ENCODE peak calls at places on chromosomes 7 and 10, in eight cellular contexts. N, M, S, Y, D, T, Z and W are unnamed samples.

GRCh38 chr7:134502463-134502862 is 24.9 kb upstream of the AKR1B10 start:
- DNase-seq in N (no peak), Y (peak), D (no peak), Z (no peak), S (no peak), T (no peak), M (no peak), W (no peak)

GRCh38 chr10:51170518-51171245 is 96.4 kb downstream of the PRKG1 start:
- DNase-seq in N (no peak), Y (peak), M (no peak), Z (no peak), T (no peak), D (no peak), S (no peak), W (no peak)

GRCh38 chr7:2928256-2928612 is 84.1 kb upstream of the GNA12 start:
- DNase-seq in T (no peak), D (no peak), S (peak), Z (no peak), Y (no peak), M (no peak), N (no peak), W (no peak)

GRCh38 chr7:84786073-84786472 is 400.8 kb downstream of the SEMA3D start:
- DNase-seq in N (peak), Z (no peak), D (no peak), S (no peak), M (no peak), Y (no peak), T (no peak), W (no peak)

GRCh38 chr7:138036135-138036534 is 34.2 kb upstream of the CREB3L2 start:
- DNase-seq in Z (no peak), D (no peak), M (no peak), S (no peak), Y (no peak), T (no peak), N (no peak), W (no peak)

GRCh38 chr10:78046711-78047269 is 13.1 kb downstream of the RPS24 start:
- DNase-seq in N (no peak), S (no peak), M (no peak), D (no peak), Y (no peak), Z (no peak), T (no peak), W (no peak)

GRCh38 chr7:133364959-133365680 is 112.2 kb downstream of the EXOC4 start:
- DNase-seq in T (no peak), Z (no peak), S (no peak), M (no peak), N (no peak), D (no peak), Y (peak), W (no peak)

GRCh38 chr7:101162551-101163280 is 2.7 kb downstream of the VGF start:
- DNase-seq in Y (peak), Z (no peak), T (peak), S (no peak), N (peak), M (peak), D (no peak), W (no peak)

GRCh38 chr10:80390740-80391139 is 17.6 kb upstream of the PRXL2A start:
- DNase-seq in T (no peak), Y (no peak), Z (no peak), D (no peak), S (no peak), N (no peak), M (no peak), W (no peak)

GRCh38 chr10:60384708-60385398 is 4.8 kb downstream of the ANK3 start:
- DNase-seq in M (peak), Y (peak), N (no peak), T (no peak), D (no peak), S (no peak), Z (no peak), W (no peak)

GRCh38 chr7:106602062-106602461 is 58.9 kb downstream of the CCDC71L start:
- DNase-seq in Y (no peak), N (no peak), S (no peak), T (no peak), M (no peak), Z (no peak), D (no peak), W (no peak)

GRCh38 chr7:45699726-45700390 is 125.7 kb downstream of the ADCY1 start:
- DNase-seq in N (no peak), Y (no peak), M (no peak), T (no peak), S (peak), D (no peak), Z (no peak), W (no peak)

GRCh38 chr7:56287429-56288138 is 171.4 kb upstream of the NUPR2 start:
- DNase-seq in S (no peak), M (no peak), N (no peak), T (peak), D (peak), Z (no peak), Y (no peak), W (no peak)

GRCh38 chr10:104041891-104042535 is 43.7 kb downstream of the COL17A1 start:
- DNase-seq in N (no peak), M (no peak), T (peak), D (no peak), S (no peak), Y (no peak), Z (no peak), W (no peak)

GRCh38 chr7:5686131-5686530 is 95.3 kb downstream of the RNF216 start:
- DNase-seq in S (no peak), M (no peak), Z (no peak), D (no peak), T (no peak), Y (no peak), N (no peak), W (no peak)